ENCODE peak calls at places on chromosome 15, in nine cellular contexts. One of them, this sample, is unnamed.

GRCh38 chr15:44775923-44776322 is 39.6 kb downstream of the TRIM69 start:
- DNase-seq in GF-D8: no peak
- DNase-seq in T-helper 2 cell: no peak
- DNase-seq in activated naive CD4-positive, alpha-beta T cell: no peak
- DNase-seq in type B pancreatic cell: no peak
- DNase-seq in aorta: no peak
- DNase-seq in T-helper 17 cell: no peak
- DNase-seq in AG04450: no peak
- DNase-seq in NCI-H1105: peak; percentile 72
- DNase-seq in this sample: no peak

GRCh38 chr15:73786518-73786917 is 33.4 kb upstream of the INSYN1 start:
- DNase-seq in GF-D8: no peak
- DNase-seq in T-helper 2 cell: no peak
- DNase-seq in activated naive CD4-positive, alpha-beta T cell: no peak
- DNase-seq in type B pancreatic cell: no peak
- DNase-seq in aorta: no peak
- DNase-seq in T-helper 17 cell: no peak
- DNase-seq in AG04450: no peak
- DNase-seq in NCI-H1105: no peak
- DNase-seq in this sample: no peak

GRCh38 chr15:57032338-57032737 is 113.9 kb downstream of the TCF12 start:
- DNase-seq in GF-D8: no peak
- DNase-seq in T-helper 2 cell: no peak
- DNase-seq in activated naive CD4-positive, alpha-beta T cell: no peak
- DNase-seq in type B pancreatic cell: no peak
- DNase-seq in aorta: no peak
- DNase-seq in T-helper 17 cell: no peak
- DNase-seq in AG04450: no peak
- DNase-seq in NCI-H1105: no peak
- DNase-seq in this sample: no peak

GRCh38 chr15:65409284-65409631 is 13.5 kb downstream of the IGDCC4 start:
- DNase-seq in GF-D8: no peak
- DNase-seq in T-helper 2 cell: no peak
- DNase-seq in activated naive CD4-positive, alpha-beta T cell: no peak
- DNase-seq in type B pancreatic cell: no peak
- DNase-seq in aorta: no peak
- DNase-seq in T-helper 17 cell: no peak
- DNase-seq in AG04450: peak; percentile 93
- DNase-seq in NCI-H1105: no peak
- DNase-seq in this sample: no peak

GRCh38 chr15:100502651-100503050 is 26.1 kb downstream of the CERS3 start:
- DNase-seq in GF-D8: no peak
- DNase-seq in T-helper 2 cell: no peak
- DNase-seq in activated naive CD4-positive, alpha-beta T cell: no peak
- DNase-seq in type B pancreatic cell: no peak
- DNase-seq in aorta: no peak
- DNase-seq in T-helper 17 cell: no peak
- DNase-seq in AG04450: no peak
- DNase-seq in NCI-H1105: no peak
- DNase-seq in this sample: no peak

GRCh38 chr15:62782100-62782791 is 260.3 kb upstream of the TPM1 start:
- DNase-seq in GF-D8: no peak
- DNase-seq in T-helper 2 cell: no peak
- DNase-seq in activated naive CD4-positive, alpha-beta T cell: no peak
- DNase-seq in type B pancreatic cell: no peak
- DNase-seq in aorta: peak; percentile 82
- DNase-seq in T-helper 17 cell: no peak
- DNase-seq in AG04450: peak; percentile 59
- DNase-seq in NCI-H1105: peak; percentile 58
- DNase-seq in this sample: peak; percentile 90

GRCh38 chr15:35013370-35013769 is 25.3 kb upstream of the ZNF770 start:
- DNase-seq in GF-D8: no peak
- DNase-seq in T-helper 2 cell: no peak
- DNase-seq in activated naive CD4-positive, alpha-beta T cell: no peak
- DNase-seq in type B pancreatic cell: no peak
- DNase-seq in aorta: no peak
- DNase-seq in T-helper 17 cell: no peak
- DNase-seq in AG04450: no peak
- DNase-seq in NCI-H1105: no peak
- DNase-seq in this sample: no peak

GRCh38 chr15:90241343-90242192 is 7.6 kb downstream of the GDPGP1 start:
- DNase-seq in GF-D8: no peak
- DNase-seq in T-helper 2 cell: no peak
- DNase-seq in activated naive CD4-positive, alpha-beta T cell: no peak
- DNase-seq in type B pancreatic cell: no peak
- DNase-seq in aorta: no peak
- DNase-seq in T-helper 17 cell: no peak
- DNase-seq in AG04450: no peak
- DNase-seq in NCI-H1105: no peak
- DNase-seq in this sample: no peak

GRCh38 chr15:78182821-78183220 is 33.7 kb downstream of the IDH3A start:
- DNase-seq in GF-D8: no peak
- DNase-seq in T-helper 2 cell: no peak
- DNase-seq in activated naive CD4-positive, alpha-beta T cell: no peak
- DNase-seq in type B pancreatic cell: peak; percentile 29
- DNase-seq in aorta: no peak
- DNase-seq in T-helper 17 cell: no peak
- DNase-seq in AG04450: no peak
- DNase-seq in NCI-H1105: no peak
- DNase-seq in this sample: no peak

GRCh38 chr15:25905140-25905539 is 42.0 kb upstream of the ATP10A start:
- DNase-seq in GF-D8: no peak
- DNase-seq in T-helper 2 cell: no peak
- DNase-seq in activated naive CD4-positive, alpha-beta T cell: no peak
- DNase-seq in type B pancreatic cell: no peak
- DNase-seq in aorta: no peak
- DNase-seq in T-helper 17 cell: no peak
- DNase-seq in AG04450: peak; percentile 21
- DNase-seq in NCI-H1105: no peak
- DNase-seq in this sample: no peak

GRCh38 chr15:69525543-69525942 is 72.9 kb downstream of the RPLP1 start:
- DNase-seq in GF-D8: no peak
- DNase-seq in T-helper 2 cell: no peak
- DNase-seq in activated naive CD4-positive, alpha-beta T cell: no peak
- DNase-seq in type B pancreatic cell: no peak
- DNase-seq in aorta: no peak
- DNase-seq in T-helper 17 cell: no peak
- DNase-seq in AG04450: no peak
- DNase-seq in NCI-H1105: no peak
- DNase-seq in this sample: no peak

GRCh38 chr15:91867581-91868026 is 14.1 kb downstream of the SLCO3A1 start:
- DNase-seq in GF-D8: no peak
- DNase-seq in T-helper 2 cell: no peak
- DNase-seq in activated naive CD4-positive, alpha-beta T cell: no peak
- DNase-seq in type B pancreatic cell: no peak
- DNase-seq in aorta: peak; percentile 90
- DNase-seq in T-helper 17 cell: no peak
- DNase-seq in AG04450: peak; percentile 57
- DNase-seq in NCI-H1105: no peak
- DNase-seq in this sample: peak; percentile 88

GRCh38 chr15:72342385-72342784 is 22.4 kb upstream of the CELF6 start:
- DNase-seq in GF-D8: no peak
- DNase-seq in T-helper 2 cell: no peak
- DNase-seq in activated naive CD4-positive, alpha-beta T cell: peak; percentile 8
- DNase-seq in type B pancreatic cell: no peak
- DNase-seq in aorta: no peak
- DNase-seq in T-helper 17 cell: no peak
- DNase-seq in AG04450: no peak
- DNase-seq in NCI-H1105: peak; percentile 4
- DNase-seq in this sample: no peak

GRCh38 chr15:58690703-58691102 is 58.8 kb downstream of the ADAM10 start:
- DNase-seq in GF-D8: no peak
- DNase-seq in T-helper 2 cell: no peak
- DNase-seq in activated naive CD4-positive, alpha-beta T cell: no peak
- DNase-seq in type B pancreatic cell: no peak
- DNase-seq in aorta: no peak
- DNase-seq in T-helper 17 cell: no peak
- DNase-seq in AG04450: no peak
- DNase-seq in NCI-H1105: no peak
- DNase-seq in this sample: no peak

GRCh38 chr15:80958818-80959495 is 30.7 kb downstream of the MESD start:
- DNase-seq in GF-D8: no peak
- DNase-seq in T-helper 2 cell: no peak
- DNase-seq in activated naive CD4-positive, alpha-beta T cell: no peak
- DNase-seq in type B pancreatic cell: peak; percentile 29
- DNase-seq in aorta: no peak
- DNase-seq in T-helper 17 cell: no peak
- DNase-seq in AG04450: no peak
- DNase-seq in NCI-H1105: no peak
- DNase-seq in this sample: no peak

GRCh38 chr15:98681061-98681460 is 32.7 kb downstream of the IGF1R start:
- DNase-seq in GF-D8: no peak
- DNase-seq in T-helper 2 cell: no peak
- DNase-seq in activated naive CD4-positive, alpha-beta T cell: no peak
- DNase-seq in type B pancreatic cell: no peak
- DNase-seq in aorta: no peak
- DNase-seq in T-helper 17 cell: no peak
- DNase-seq in AG04450: no peak
- DNase-seq in NCI-H1105: no peak
- DNase-seq in this sample: no peak

This sample was measured in coronary artery.